ENCODE peak calls at places on chromosomes 6 and 20, in nine cellular contexts. One of them, this sample, is unnamed. For H3K4me1, the result is how much of the 10 kb centered on the place peaks cover.

GRCh38 chr6:146301760-146302159 is 241.9 kb upstream of the RAB32 start:
- DNase-seq in tibial nerve: no peak
- DNase-seq in K562: no peak
- DNase-seq in ovary: no peak
- DNase-seq in GM12878: no peak
- DNase-seq in H1: no peak
- DNase-seq in sigmoid colon: no peak
- DNase-seq in suprapubic skin: no peak
- DNase-seq in A549: no peak
- DNase-seq in this sample: no peak

GRCh38 chr6:19434065-19434464 is 403.1 kb upstream of the ID4 start:
- DNase-seq in suprapubic skin: no peak
- DNase-seq in GM12878: no peak
- DNase-seq in H1: no peak
- DNase-seq in tibial nerve: no peak
- DNase-seq in ovary: no peak
- DNase-seq in K562: no peak
- DNase-seq in A549: no peak
- DNase-seq in sigmoid colon: no peak
- DNase-seq in this sample: no peak

GRCh38 chr6:79671605-79672266 is 40.6 kb downstream of the SH3BGRL2 start:
- DNase-seq in ovary: no peak
- DNase-seq in GM12878: no peak
- DNase-seq in A549: no peak
- DNase-seq in sigmoid colon: peak
- DNase-seq in H1: no peak
- DNase-seq in K562: peak
- DNase-seq in suprapubic skin: no peak
- DNase-seq in tibial nerve: no peak
- DNase-seq in this sample: peak

GRCh38 chr6:17842934-17843821 is 136.5 kb upstream of the NUP153 start:
- DNase-seq in A549: no peak
- DNase-seq in sigmoid colon: no peak
- DNase-seq in tibial nerve: no peak
- DNase-seq in suprapubic skin: no peak
- DNase-seq in H1: no peak
- DNase-seq in ovary: no peak
- DNase-seq in K562: peak
- DNase-seq in GM12878: no peak
- DNase-seq in this sample: no peak

GRCh38 chr6:10014561-10014960 is 400.3 kb downstream of the TFAP2A start:
- DNase-seq in H1: no peak
- DNase-seq in suprapubic skin: no peak
- DNase-seq in tibial nerve: no peak
- DNase-seq in ovary: no peak
- DNase-seq in GM12878: no peak
- DNase-seq in A549: no peak
- DNase-seq in K562: no peak
- DNase-seq in sigmoid colon: no peak
- DNase-seq in this sample: no peak

GRCh38 chr6:13989424-13990144 is 64.8 kb downstream of the RNF182 start:
- DNase-seq in tibial nerve: no peak
- DNase-seq in sigmoid colon: no peak
- DNase-seq in suprapubic skin: no peak
- DNase-seq in GM12878: no peak
- DNase-seq in ovary: no peak
- DNase-seq in H1: no peak
- DNase-seq in A549: no peak
- DNase-seq in K562: peak
- DNase-seq in this sample: no peak

GRCh38 chr6:144338474-144338873 is 53.3 kb downstream of the UTRN start:
- DNase-seq in tibial nerve: no peak
- DNase-seq in A549: no peak
- DNase-seq in H1: no peak
- DNase-seq in suprapubic skin: no peak
- DNase-seq in sigmoid colon: no peak
- DNase-seq in K562: no peak
- DNase-seq in GM12878: no peak
- DNase-seq in ovary: no peak
- DNase-seq in this sample: no peak

GRCh38 chr6:29964904-29965872 is 22.9 kb downstream of the HLA-A start:
- DNase-seq in H1: peak
- DNase-seq in tibial nerve: peak
- DNase-seq in GM12878: peak
- DNase-seq in ovary: peak
- DNase-seq in K562: peak
- DNase-seq in sigmoid colon: peak
- DNase-seq in suprapubic skin: no peak
- DNase-seq in A549: peak
- DNase-seq in this sample: peak

GRCh38 chr6:159693128-159693893 is at the start of gene SOD2:
- DNase-seq in sigmoid colon: peak
- DNase-seq in H1: peak
- DNase-seq in tibial nerve: peak
- DNase-seq in GM12878: no peak
- DNase-seq in suprapubic skin: peak
- DNase-seq in A549: peak
- DNase-seq in ovary: peak
- DNase-seq in K562: peak
- DNase-seq in this sample: peak

GRCh38 chr6:80610821-80611220 is 504.4 kb downstream of the BCKDHB start:
- DNase-seq in sigmoid colon: no peak
- DNase-seq in ovary: no peak
- DNase-seq in K562: no peak
- DNase-seq in A549: peak
- DNase-seq in H1: no peak
- DNase-seq in tibial nerve: no peak
- DNase-seq in GM12878: no peak
- DNase-seq in suprapubic skin: no peak
- DNase-seq in this sample: no peak

GRCh38 chr6:29553268-29554057 is 6.1 kb downstream of the UBD start:
- DNase-seq in H1: peak
- DNase-seq in K562: no peak
- DNase-seq in sigmoid colon: peak
- DNase-seq in tibial nerve: peak
- DNase-seq in suprapubic skin: no peak
- DNase-seq in A549: no peak
- DNase-seq in ovary: no peak
- DNase-seq in GM12878: no peak
- DNase-seq in this sample: peak

GRCh38 chr6:14211596-14211961 is 94.0 kb downstream of the CD83 start:
- DNase-seq in sigmoid colon: peak
- DNase-seq in GM12878: no peak
- DNase-seq in ovary: peak
- DNase-seq in K562: peak
- DNase-seq in H1: peak
- DNase-seq in tibial nerve: peak
- DNase-seq in A549: no peak
- DNase-seq in suprapubic skin: peak
- DNase-seq in this sample: peak

GRCh38 chr6:157760589-157761330 is 62.3 kb upstream of the SNX9 start:
- DNase-seq in A549: no peak
- DNase-seq in tibial nerve: no peak
- DNase-seq in H1: no peak
- DNase-seq in K562: peak
- DNase-seq in sigmoid colon: no peak
- DNase-seq in GM12878: no peak
- DNase-seq in suprapubic skin: no peak
- DNase-seq in ovary: no peak
- DNase-seq in this sample: no peak
- TF ChIP-seq EP300 in A549: no peak
- TF ChIP-seq EP300 in tibial nerve: no peak
- TF ChIP-seq EP300 in H1: no peak
- TF ChIP-seq EP300 in K562: no peak
- TF ChIP-seq EP300 in sigmoid colon: no peak
- TF ChIP-seq EP300 in GM12878: no peak
- TF ChIP-seq EP300 in suprapubic skin: no peak
- TF ChIP-seq EP300 in ovary: no peak
- TF ChIP-seq EP300 in this sample: no peak

DNA sequence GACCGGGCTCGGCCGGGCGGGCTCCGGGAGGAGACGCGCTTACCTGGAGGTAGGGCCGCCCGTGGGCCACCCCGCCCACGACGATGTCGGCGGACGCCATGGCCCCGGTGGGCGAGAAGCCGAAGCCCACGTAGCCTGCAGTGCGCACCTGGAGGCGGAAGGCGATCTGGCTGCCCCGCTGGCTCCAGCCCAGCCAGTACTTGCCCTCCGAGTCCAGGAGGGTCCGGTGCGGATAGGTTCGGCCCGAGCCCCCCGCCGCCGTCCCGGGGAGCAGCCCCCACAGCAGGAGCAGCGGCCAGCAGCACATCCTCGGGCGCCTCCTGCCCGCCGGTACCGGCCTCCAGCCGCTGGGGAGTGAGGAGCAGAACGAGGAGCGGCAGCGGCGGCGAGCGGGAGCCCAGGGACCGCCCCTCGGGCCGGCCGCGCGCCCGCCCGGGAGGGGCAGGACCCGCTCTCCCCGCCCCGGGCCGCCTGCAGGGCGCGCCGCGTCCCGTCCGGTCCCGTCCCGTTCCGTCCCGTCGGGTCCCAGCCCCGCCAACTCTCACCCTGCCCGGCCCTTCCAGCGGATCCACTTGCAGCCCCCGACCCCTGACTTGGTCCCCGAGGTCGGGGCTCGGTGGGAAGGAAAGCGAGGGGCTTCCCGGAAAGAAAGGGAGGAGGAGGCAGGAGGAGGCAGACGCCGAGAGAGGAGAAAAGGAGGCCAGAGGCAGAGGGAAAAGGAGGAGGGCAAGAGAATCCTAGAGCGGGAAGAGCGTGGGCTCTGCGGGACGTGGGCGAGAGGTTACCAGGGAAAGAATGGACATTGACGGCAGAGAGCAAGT is at the start of gene MOXD1:
- DNase-seq in GM12878: no peak
- DNase-seq in tibial nerve: no peak
- DNase-seq in sigmoid colon: peak
- DNase-seq in ovary: no peak
- DNase-seq in K562: peak
- DNase-seq in suprapubic skin: peak
- DNase-seq in A549: peak
- DNase-seq in H1: no peak
- DNase-seq in this sample: peak
- TF ChIP-seq POLR2A in GM12878: peak
- TF ChIP-seq POLR2A in tibial nerve: peak
- TF ChIP-seq POLR2A in sigmoid colon: no peak
- TF ChIP-seq POLR2A in ovary: no peak
- TF ChIP-seq POLR2A in K562: no peak
- TF ChIP-seq POLR2A in suprapubic skin: no peak
- TF ChIP-seq POLR2A in A549: no peak
- TF ChIP-seq POLR2A in H1: no peak
- TF ChIP-seq POLR2A in this sample: no peak

GRCh38 chr20:34639755-34640222 is 37.1 kb downstream of the PIGU start:
- DNase-seq in H1: no peak
- DNase-seq in GM12878: no peak
- DNase-seq in tibial nerve: no peak
- DNase-seq in sigmoid colon: no peak
- DNase-seq in A549: no peak
- DNase-seq in suprapubic skin: no peak
- DNase-seq in ovary: no peak
- DNase-seq in K562: no peak
- DNase-seq in this sample: peak

GRCh38 chr20:34636648-34637047 is 40.2 kb downstream of the PIGU start:
- DNase-seq in tibial nerve: no peak
- DNase-seq in K562: no peak
- DNase-seq in GM12878: no peak
- DNase-seq in sigmoid colon: no peak
- DNase-seq in ovary: no peak
- DNase-seq in H1: no peak
- DNase-seq in A549: no peak
- DNase-seq in suprapubic skin: no peak
- DNase-seq in this sample: no peak

GRCh38 chr20:34637245-34638185 is 39.4 kb downstream of the PIGU start:
- DNase-seq in suprapubic skin: peak
- DNase-seq in A549: no peak
- DNase-seq in GM12878: no peak
- DNase-seq in tibial nerve: peak
- DNase-seq in ovary: no peak
- DNase-seq in sigmoid colon: peak
- DNase-seq in K562: no peak
- DNase-seq in H1: no peak
- DNase-seq in this sample: no peak

GRCh38 chr20:34642009-34642408 is 34.9 kb downstream of the PIGU start:
- DNase-seq in GM12878: no peak
- DNase-seq in K562: no peak
- DNase-seq in sigmoid colon: no peak
- DNase-seq in suprapubic skin: no peak
- DNase-seq in A549: no peak
- DNase-seq in H1: no peak
- DNase-seq in tibial nerve: no peak
- DNase-seq in ovary: no peak
- DNase-seq in this sample: no peak

DNA sequence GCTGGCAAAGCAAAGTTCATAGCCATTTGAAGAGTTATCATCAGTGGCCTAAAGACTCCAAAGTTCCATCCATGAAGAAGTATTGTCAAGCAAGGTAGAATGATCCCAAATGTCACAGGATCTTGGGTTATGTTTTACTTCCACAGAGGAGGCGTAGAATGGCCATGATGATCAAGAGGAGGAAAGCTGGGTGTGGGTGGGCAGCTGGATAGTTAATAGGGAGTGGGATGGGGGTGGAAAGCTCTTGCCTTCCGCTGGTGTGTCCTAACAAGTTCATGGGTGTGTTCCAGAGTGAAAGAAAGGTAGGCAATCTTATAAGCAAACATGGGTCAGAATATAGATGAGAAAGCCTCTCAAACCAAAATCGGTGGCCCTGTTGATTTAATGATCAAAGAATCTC is 38.4 kb downstream of the PIGU start:
- DNase-seq in A549: no peak
- DNase-seq in K562: no peak
- DNase-seq in ovary: no peak
- DNase-seq in sigmoid colon: no peak
- DNase-seq in GM12878: no peak
- DNase-seq in H1: no peak
- DNase-seq in suprapubic skin: no peak
- DNase-seq in tibial nerve: no peak
- DNase-seq in this sample: no peak
- H3K4me1 ChIP-seq in A549: under half
- H3K4me1 ChIP-seq in K562: under half
- H3K4me1 ChIP-seq in ovary: under half
- H3K4me1 ChIP-seq in sigmoid colon: under half
- H3K4me1 ChIP-seq in GM12878: under half
- H3K4me1 ChIP-seq in H1: under half
- H3K4me1 ChIP-seq in suprapubic skin: under half
- H3K4me1 ChIP-seq in tibial nerve: under half
- H3K4me1 ChIP-seq in this sample: under half

DNA sequence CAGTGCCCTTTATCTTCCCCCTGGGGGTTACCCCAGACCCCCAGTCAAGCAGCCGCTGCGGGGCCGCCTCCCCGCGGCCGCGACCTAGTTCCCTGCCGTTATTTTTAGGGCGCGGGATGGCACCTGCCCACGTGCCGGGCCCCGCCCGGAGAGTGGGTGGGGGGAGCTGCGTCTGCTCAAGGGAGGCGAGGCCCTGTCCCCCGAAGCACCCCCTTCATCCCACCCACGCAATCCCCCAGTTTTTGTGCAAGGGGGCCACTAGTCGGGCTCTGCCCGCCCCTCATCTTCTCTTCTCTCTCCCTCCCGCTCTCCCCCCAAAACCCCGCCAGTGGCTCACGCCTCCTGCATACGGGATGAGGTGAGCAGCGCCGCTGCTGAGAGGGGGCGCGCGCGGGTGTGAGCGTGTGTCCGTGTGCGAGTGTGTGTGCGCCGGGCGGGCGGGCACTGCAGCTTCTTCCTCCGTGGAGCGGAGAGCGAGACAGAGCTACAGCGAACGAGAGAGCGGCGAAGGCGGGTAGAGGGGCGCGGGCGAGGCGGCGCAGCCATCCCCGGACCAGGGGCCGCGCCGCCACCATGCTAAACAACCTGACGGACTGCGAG is at the start of gene SLC12A5:
- DNase-seq in H1: no peak
- DNase-seq in K562: no peak
- DNase-seq in ovary: no peak
- DNase-seq in sigmoid colon: no peak
- DNase-seq in tibial nerve: no peak
- DNase-seq in suprapubic skin: no peak
- DNase-seq in GM12878: no peak
- DNase-seq in A549: no peak
- DNase-seq in this sample: no peak
- TF ChIP-seq EP300 in H1: no peak
- TF ChIP-seq EP300 in K562: no peak
- TF ChIP-seq EP300 in ovary: no peak
- TF ChIP-seq EP300 in sigmoid colon: no peak
- TF ChIP-seq EP300 in tibial nerve: no peak
- TF ChIP-seq EP300 in suprapubic skin: no peak
- TF ChIP-seq EP300 in GM12878: no peak
- TF ChIP-seq EP300 in A549: no peak
- TF ChIP-seq EP300 in this sample: no peak

This sample was measured in stomach.